ENCODE peak calls at places on chromosomes 3 and 15, in four cellular contexts. One of them, this sample, is unnamed.

GRCh38 chr3:99319450-99319849 is 318.9 kb upstream of the COL8A1 start:
- DNase-seq in GM13976: no peak
- DNase-seq in OCI-LY7: no peak
- DNase-seq in mammary epithelial cell: no peak
- DNase-seq in this sample: no peak

GRCh38 chr15:55741592-55742497 is 1.1 kb downstream of the PRTG start:
- DNase-seq in GM13976: peak
- DNase-seq in OCI-LY7: no peak
- DNase-seq in mammary epithelial cell: peak
- DNase-seq in this sample: peak

GRCh38 chr3:175186511-175186910 is 327.4 kb downstream of the NAALADL2 start:
- DNase-seq in GM13976: no peak
- DNase-seq in OCI-LY7: no peak
- DNase-seq in mammary epithelial cell: no peak
- DNase-seq in this sample: no peak

GRCh38 chr3:15367059-15367458 is 34.7 kb upstream of the SH3BP5 start:
- DNase-seq in GM13976: no peak
- DNase-seq in OCI-LY7: no peak
- DNase-seq in mammary epithelial cell: peak
- DNase-seq in this sample: no peak

GRCh38 chr15:68631621-68632051 is 52.8 kb downstream of the CORO2B start:
- DNase-seq in GM13976: no peak
- DNase-seq in OCI-LY7: peak
- DNase-seq in mammary epithelial cell: no peak
- DNase-seq in this sample: no peak

GRCh38 chr3:7160689-7161088 is 299.8 kb downstream of the GRM7 start:
- DNase-seq in GM13976: no peak
- DNase-seq in OCI-LY7: no peak
- DNase-seq in mammary epithelial cell: no peak
- DNase-seq in this sample: no peak

GRCh38 chr3:65597225-65597951 is 441.3 kb downstream of the MAGI1 start:
- DNase-seq in GM13976: peak
- DNase-seq in OCI-LY7: no peak
- DNase-seq in mammary epithelial cell: peak
- DNase-seq in this sample: peak

GRCh38 chr3:176430244-176430893 is 766.9 kb downstream of the TBL1XR1 start:
- DNase-seq in GM13976: no peak
- DNase-seq in OCI-LY7: peak
- DNase-seq in mammary epithelial cell: peak
- DNase-seq in this sample: peak

GRCh38 chr3:192223815-192224214 is 503.5 kb downstream of the FGF12 start:
- DNase-seq in GM13976: no peak
- DNase-seq in OCI-LY7: no peak
- DNase-seq in mammary epithelial cell: no peak
- DNase-seq in this sample: no peak

GRCh38 chr3:55296035-55296434 is 191.1 kb downstream of the WNT5A start:
- DNase-seq in GM13976: no peak
- DNase-seq in OCI-LY7: no peak
- DNase-seq in mammary epithelial cell: no peak
- DNase-seq in this sample: no peak

GRCh38 chr3:149377408-149378111 is at the start of gene TM4SF1:
- DNase-seq in GM13976: no peak
- DNase-seq in OCI-LY7: no peak
- DNase-seq in mammary epithelial cell: peak
- DNase-seq in this sample: no peak

GRCh38 chr15:48647963-48648362 is 2.5 kb upstream of the FBN1 start:
- DNase-seq in GM13976: no peak
- DNase-seq in OCI-LY7: no peak
- DNase-seq in mammary epithelial cell: no peak
- DNase-seq in this sample: no peak

GRCh38 chr3:184336484-184337230 is 743 bp upstream of the FAM131A start:
- DNase-seq in GM13976: peak
- DNase-seq in OCI-LY7: peak
- DNase-seq in mammary epithelial cell: peak
- DNase-seq in this sample: no peak

GRCh38 chr15:64009798-64010241 is 36.5 kb downstream of the DAPK2 start:
- DNase-seq in GM13976: no peak
- DNase-seq in OCI-LY7: peak
- DNase-seq in mammary epithelial cell: peak
- DNase-seq in this sample: no peak

GRCh38 chr3:43497405-43497804 is 124.4 kb downstream of the ANO10 start:
- DNase-seq in GM13976: no peak
- DNase-seq in OCI-LY7: no peak
- DNase-seq in mammary epithelial cell: no peak
- DNase-seq in this sample: no peak

GRCh38 chr15:36903922-36904479 is 196.3 kb downstream of the MEIS2 start:
- DNase-seq in GM13976: no peak
- DNase-seq in OCI-LY7: no peak
- DNase-seq in mammary epithelial cell: peak
- DNase-seq in this sample: no peak

GRCh38 chr3:42067324-42067723 is 23.8 kb upstream of the TRAK1 start:
- DNase-seq in GM13976: peak
- DNase-seq in OCI-LY7: peak
- DNase-seq in mammary epithelial cell: no peak
- DNase-seq in this sample: no peak

GRCh38 chr3:107971181-107971580 is 119.7 kb downstream of the CD47 start:
- DNase-seq in GM13976: no peak
- DNase-seq in OCI-LY7: no peak
- DNase-seq in mammary epithelial cell: no peak
- DNase-seq in this sample: no peak

GRCh38 chr3:113717308-113717707 is 20.9 kb upstream of the USF3 start:
- DNase-seq in GM13976: no peak
- DNase-seq in OCI-LY7: no peak
- DNase-seq in mammary epithelial cell: no peak
- DNase-seq in this sample: no peak

GRCh38 chr15:28116521-28117488 is 17.7 kb upstream of the OCA2 start:
- DNase-seq in GM13976: no peak
- DNase-seq in OCI-LY7: no peak
- DNase-seq in mammary epithelial cell: no peak
- DNase-seq in this sample: no peak

GRCh38 chr3:193997228-193998192 is 138.4 kb upstream of the HES1 start:
- DNase-seq in GM13976: no peak
- DNase-seq in OCI-LY7: no peak
- DNase-seq in mammary epithelial cell: no peak
- DNase-seq in this sample: no peak

GRCh38 chr3:171810278-171811058 is at the start of gene PLD1:
- DNase-seq in GM13976: peak
- DNase-seq in OCI-LY7: no peak
- DNase-seq in mammary epithelial cell: peak
- DNase-seq in this sample: peak

GRCh38 chr15:43777293-43777819 is 590 bp upstream of the ELL3 start:
- DNase-seq in GM13976: peak
- DNase-seq in OCI-LY7: peak
- DNase-seq in mammary epithelial cell: no peak
- DNase-seq in this sample: peak

GRCh38 chr3:126781889-126782491 is 78.0 kb downstream of the CHCHD6 start:
- DNase-seq in GM13976: no peak
- DNase-seq in OCI-LY7: no peak
- DNase-seq in mammary epithelial cell: peak
- DNase-seq in this sample: no peak

GRCh38 chr15:94701281-94701985 is 470.1 kb downstream of the MCTP2 start:
- DNase-seq in GM13976: no peak
- DNase-seq in OCI-LY7: no peak
- DNase-seq in mammary epithelial cell: no peak
- DNase-seq in this sample: no peak

GRCh38 chr15:85589873-85590272 is 204.9 kb downstream of the KLHL25 start:
- DNase-seq in GM13976: no peak
- DNase-seq in OCI-LY7: no peak
- DNase-seq in mammary epithelial cell: peak
- DNase-seq in this sample: no peak

GRCh38 chr3:52218026-52218425 is 7.4 kb downstream of the TLR9 start:
- DNase-seq in GM13976: no peak
- DNase-seq in OCI-LY7: no peak
- DNase-seq in mammary epithelial cell: no peak
- DNase-seq in this sample: no peak

GRCh38 chr15:64334530-64334929 is 21.4 kb downstream of the CSNK1G1 start:
- DNase-seq in GM13976: no peak
- DNase-seq in OCI-LY7: peak
- DNase-seq in mammary epithelial cell: no peak
- DNase-seq in this sample: no peak

GRCh38 chr3:72348357-72348756 is 499.9 kb downstream of the SHQ1 start:
- DNase-seq in GM13976: no peak
- DNase-seq in OCI-LY7: no peak
- DNase-seq in mammary epithelial cell: no peak
- DNase-seq in this sample: no peak

GRCh38 chr3:187742351-187743171 is 2.7 kb downstream of the BCL6 start:
- DNase-seq in GM13976: no peak
- DNase-seq in OCI-LY7: peak
- DNase-seq in mammary epithelial cell: peak
- DNase-seq in this sample: no peak
- TF ChIP-seq CTCF in GM13976: no peak
- TF ChIP-seq CTCF in OCI-LY7: peak
- TF ChIP-seq CTCF in mammary epithelial cell: no peak
- TF ChIP-seq CTCF in this sample: peak

GRCh38 chr3:117018622-117019021 is 309.0 kb downstream of the TUSC7 start:
- DNase-seq in GM13976: no peak
- DNase-seq in OCI-LY7: no peak
- DNase-seq in mammary epithelial cell: no peak
- DNase-seq in this sample: no peak

GRCh38 chr3:117017135-117017990 is 307.8 kb downstream of the TUSC7 start:
- DNase-seq in GM13976: no peak
- DNase-seq in OCI-LY7: no peak
- DNase-seq in mammary epithelial cell: no peak
- DNase-seq in this sample: no peak

GRCh38 chr3:117016359-117016758 is 306.8 kb downstream of the TUSC7 start:
- DNase-seq in GM13976: no peak
- DNase-seq in OCI-LY7: no peak
- DNase-seq in mammary epithelial cell: no peak
- DNase-seq in this sample: no peak

GRCh38 chr3:117019082-117019713 is 309.6 kb downstream of the TUSC7 start:
- DNase-seq in GM13976: peak
- DNase-seq in OCI-LY7: peak
- DNase-seq in mammary epithelial cell: peak
- DNase-seq in this sample: peak
- TF ChIP-seq CTCF in GM13976: peak
- TF ChIP-seq CTCF in OCI-LY7: peak
- TF ChIP-seq CTCF in mammary epithelial cell: peak
- TF ChIP-seq CTCF in this sample: peak

GRCh38 chr3:32557640-32558352 is 12.9 kb downstream of the DYNC1LI1 start:
- DNase-seq in GM13976: no peak
- DNase-seq in OCI-LY7: no peak
- DNase-seq in mammary epithelial cell: no peak
- DNase-seq in this sample: no peak
- TF ChIP-seq CTCF in GM13976: no peak
- TF ChIP-seq CTCF in OCI-LY7: no peak
- TF ChIP-seq CTCF in mammary epithelial cell: no peak
- TF ChIP-seq CTCF in this sample: no peak

GRCh38 chr15:71735013-71735757 is 75.2 kb upstream of the NR2E3 start:
- DNase-seq in GM13976: no peak
- DNase-seq in OCI-LY7: no peak
- DNase-seq in mammary epithelial cell: no peak
- DNase-seq in this sample: no peak

GRCh38 chr15:71732636-71733035 is 77.7 kb upstream of the NR2E3 start:
- DNase-seq in GM13976: no peak
- DNase-seq in OCI-LY7: no peak
- DNase-seq in mammary epithelial cell: no peak
- DNase-seq in this sample: no peak

GRCh38 chr15:71729319-71729718 is 81.0 kb upstream of the NR2E3 start:
- DNase-seq in GM13976: no peak
- DNase-seq in OCI-LY7: no peak
- DNase-seq in mammary epithelial cell: no peak
- DNase-seq in this sample: no peak

GRCh38 chr15:71733122-71733521 is 77.2 kb upstream of the NR2E3 start:
- DNase-seq in GM13976: no peak
- DNase-seq in OCI-LY7: no peak
- DNase-seq in mammary epithelial cell: no peak
- DNase-seq in this sample: no peak

GRCh38 chr15:71730277-71731144 is 79.8 kb upstream of the NR2E3 start:
- DNase-seq in GM13976: peak
- DNase-seq in OCI-LY7: peak
- DNase-seq in mammary epithelial cell: peak
- DNase-seq in this sample: peak
- TF ChIP-seq CTCF in GM13976: peak
- TF ChIP-seq CTCF in OCI-LY7: peak
- TF ChIP-seq CTCF in mammary epithelial cell: peak
- TF ChIP-seq CTCF in this sample: peak

DNA sequence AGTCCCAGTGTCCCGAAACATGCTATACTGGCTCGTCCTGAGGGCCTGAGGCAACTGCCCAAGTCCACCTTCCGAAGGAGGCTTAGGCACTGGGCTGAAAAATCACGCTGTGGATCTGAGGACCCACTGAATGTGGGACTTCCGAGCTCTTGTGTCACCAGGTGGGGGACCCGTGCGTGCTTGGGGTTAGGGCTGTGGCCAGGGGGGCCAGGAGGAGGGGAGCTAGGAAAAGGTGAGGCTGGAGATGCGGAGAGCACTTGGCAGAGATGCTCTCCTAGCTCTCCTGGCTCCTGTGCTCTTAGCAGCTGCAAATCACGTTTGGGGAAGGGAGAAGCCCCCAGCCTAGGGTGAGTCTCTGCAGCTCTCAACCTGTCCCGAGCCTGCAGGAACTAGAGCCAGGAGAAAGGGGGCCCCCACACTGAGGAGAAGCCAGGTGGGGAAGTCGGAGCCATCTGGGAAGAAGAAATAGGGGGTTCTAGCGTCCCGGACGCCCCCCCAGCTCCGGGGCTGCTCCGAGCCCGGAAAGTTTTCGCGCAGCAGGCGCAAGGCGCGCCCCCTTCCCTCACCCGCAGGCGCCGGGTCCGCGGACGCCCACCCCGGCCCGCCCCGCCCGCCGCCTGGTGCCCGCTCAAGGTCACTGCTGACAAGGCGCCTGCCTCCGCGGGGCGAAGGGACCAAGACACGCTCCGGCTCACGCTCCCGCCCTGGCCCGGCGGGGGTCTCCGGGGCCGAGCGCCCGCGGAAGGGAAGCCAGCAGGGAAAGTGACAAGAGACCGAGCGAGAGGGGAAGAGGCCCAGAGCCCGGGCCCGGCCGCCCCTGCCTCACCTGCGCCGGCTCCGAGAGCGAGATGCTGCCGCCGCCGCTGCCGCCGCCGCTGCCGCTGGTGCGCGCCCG is 108.7 kb upstream of the SLC6A11 start:
- DNase-seq in GM13976: peak
- DNase-seq in OCI-LY7: no peak
- DNase-seq in mammary epithelial cell: no peak
- DNase-seq in this sample: peak
- TF ChIP-seq CTCF in GM13976: no peak
- TF ChIP-seq CTCF in OCI-LY7: no peak
- TF ChIP-seq CTCF in mammary epithelial cell: no peak
- TF ChIP-seq CTCF in this sample: peak

GRCh38 chr3:186476044-186476468 is 68.1 kb downstream of the CRYGS start:
- DNase-seq in GM13976: no peak
- DNase-seq in OCI-LY7: no peak
- DNase-seq in mammary epithelial cell: peak
- DNase-seq in this sample: no peak
- TF ChIP-seq CTCF in GM13976: no peak
- TF ChIP-seq CTCF in OCI-LY7: no peak
- TF ChIP-seq CTCF in mammary epithelial cell: no peak
- TF ChIP-seq CTCF in this sample: no peak